ENCODE peak calls at places on chromosomes 7 and 10, in seven cellular contexts. I is A549, K is H1, M is esophagus muscularis mucosa, A is lower leg skin, Y is transverse colon, W is Peyer's patch. B is an unnamed sample.

GRCh38 chr10:124744688-124745055 is 494 bp upstream of the FAM53B start:
- DNase-seq in I (peak), K (no peak), M (no peak), A (no peak), Y (no peak), W (no peak), B (no peak)

GRCh38 chr7:20075992-20076813 is 141.0 kb downstream of the MACC1 start:
- DNase-seq in I (no peak), K (no peak), M (no peak), A (no peak), Y (no peak), W (no peak), B (no peak)

GRCh38 chr10:600234-600633 is 89.2 kb downstream of the DIP2C start:
- DNase-seq in I (no peak), K (no peak), M (no peak), A (peak), Y (no peak), W (no peak), B (no peak)

GRCh38 chr7:149196705-149197171 is 1.4 kb downstream of the ZNF282 start:
- DNase-seq in I (peak), K (no peak), M (no peak), A (no peak), Y (peak), W (no peak), B (peak)

GRCh38 chr10:200405-200804 is 65.2 kb downstream of the ZMYND11 start:
- DNase-seq in I (no peak), K (no peak), M (no peak), A (no peak), Y (no peak), W (no peak), B (no peak)

GRCh38 chr10:102580230-102580629 is 64.0 kb upstream of the TRIM8 start:
- DNase-seq in I (no peak), K (no peak), M (no peak), A (no peak), Y (no peak), W (no peak), B (no peak)

GRCh38 chr7:19815546-19815945 is 42.1 kb upstream of the TMEM196 start:
- DNase-seq in I (no peak), K (no peak), M (no peak), A (no peak), Y (no peak), W (no peak), B (no peak)

GRCh38 chr10:28996947-28997551 is 291.8 kb upstream of the LYZL1 start:
- DNase-seq in I (no peak), K (no peak), M (no peak), A (no peak), Y (no peak), W (no peak), B (no peak)

GRCh38 chr10:132826524-132827422 is 40.8 kb upstream of the NKX6-2 start:
- DNase-seq in I (no peak), K (no peak), M (no peak), A (peak), Y (no peak), W (peak), B (no peak)

GRCh38 chr10:101941871-101942270 is 98.3 kb upstream of the KCNIP2 start:
- DNase-seq in I (no peak), K (no peak), M (no peak), A (no peak), Y (no peak), W (no peak), B (no peak)

GRCh38 chr7:134696261-134696660 is 49.6 kb downstream of the BPGM start:
- DNase-seq in I (no peak), K (no peak), M (no peak), A (no peak), Y (no peak), W (no peak), B (no peak)

GRCh38 chr10:86687750-86688149 is 19.4 kb downstream of the LDB3 start:
- DNase-seq in I (no peak), K (no peak), M (no peak), A (no peak), Y (no peak), W (no peak), B (no peak)

GRCh38 chr7:99579956-99580777 is 17.9 kb upstream of the TMEM225B start:
- DNase-seq in I (no peak), K (peak), M (no peak), A (peak), Y (peak), W (peak), B (no peak)

GRCh38 chr10:36344240-36344639 is 702.1 kb upstream of the FZD8 start:
- DNase-seq in I (no peak), K (no peak), M (no peak), A (no peak), Y (no peak), W (no peak), B (no peak)

GRCh38 chr7:158166386-158167340 is 421.0 kb downstream of the PTPRN2 start:
- DNase-seq in I (no peak), K (no peak), M (no peak), A (no peak), Y (no peak), W (no peak), B (no peak)

GRCh38 chr10:8927705-8928104 is 873.2 kb downstream of the GATA3 start:
- DNase-seq in I (no peak), K (no peak), M (no peak), A (no peak), Y (no peak), W (no peak), B (no peak)

GRCh38 chr7:108239501-108240225 is 109.5 kb upstream of the LAMB4 start:
- DNase-seq in I (no peak), K (no peak), M (no peak), A (no peak), Y (no peak), W (no peak), B (no peak)

GRCh38 chr7:139340037-139340807 is 915 bp upstream of the FMC1 start:
- DNase-seq in I (peak), K (peak), M (peak), A (peak), Y (peak), W (peak), B (peak)

GRCh38 chr7:139340808-139341057 is 404 bp upstream of the FMC1 start:
- DNase-seq in I (no peak), K (no peak), M (no peak), A (no peak), Y (no peak), W (no peak), B (no peak)

GRCh38 chr7:139339698-139340036 is 1.5 kb upstream of the FMC1 start:
- DNase-seq in I (no peak), K (no peak), M (no peak), A (no peak), Y (no peak), W (no peak), B (no peak)

GRCh38 chr7:139341776-139342244 is 673 bp downstream of the FMC1 start:
- DNase-seq in I (peak), K (no peak), M (no peak), A (no peak), Y (no peak), W (no peak), B (no peak)

DNA sequence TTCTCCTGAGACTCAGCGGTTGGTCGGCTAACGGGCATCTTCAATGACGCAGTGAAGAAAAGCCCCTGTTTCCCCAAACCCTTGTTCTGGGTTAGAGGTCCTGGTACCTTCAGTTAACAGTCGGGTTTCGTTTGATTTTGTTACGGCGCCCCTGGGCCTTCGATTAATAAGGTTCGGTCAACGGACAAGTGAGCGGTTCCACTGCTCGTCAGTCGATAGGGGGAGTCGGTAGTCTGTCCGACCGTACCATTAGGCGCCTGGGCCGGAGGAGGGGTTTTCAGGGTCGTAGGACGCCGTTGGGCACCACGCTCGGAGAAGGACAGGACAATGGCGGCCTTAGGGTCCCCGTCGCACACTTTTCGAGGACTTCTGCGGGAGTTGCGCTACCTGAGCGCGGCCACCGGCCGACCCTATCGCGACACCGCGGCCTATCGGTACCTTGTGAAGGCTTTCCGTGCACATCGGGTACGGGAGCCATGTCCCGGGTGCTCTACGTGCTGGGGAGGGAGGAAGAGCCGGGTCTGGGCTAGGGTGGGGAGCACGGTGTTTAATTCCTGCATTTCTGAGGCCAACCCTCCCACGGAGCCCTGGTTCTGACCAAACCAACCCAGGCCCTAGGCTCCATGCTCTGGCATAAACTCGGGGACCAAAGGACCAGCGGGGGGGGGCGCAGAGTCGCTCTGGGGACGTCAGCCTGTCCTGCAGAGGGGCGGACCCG is at the start of gene FMC1:
- DNase-seq in I (peak), K (peak), M (peak), A (peak), Y (peak), W (peak), B (peak)
- TF ChIP-seq POLR2A in I (peak), K (peak), M (peak), A (peak), Y (peak), W (peak), B (peak)

GRCh38 chr10:5441106-5441505 is 28.7 kb downstream of the NET1 start:
- DNase-seq in I (no peak), K (no peak), M (no peak), A (no peak), Y (no peak), W (no peak), B (no peak)

GRCh38 chr10:5433182-5433581 is 20.8 kb downstream of the NET1 start:
- DNase-seq in I (no peak), K (no peak), M (no peak), A (no peak), Y (no peak), W (no peak), B (no peak)

GRCh38 chr10:5434017-5434753 is 21.8 kb downstream of the NET1 start:
- DNase-seq in I (peak), K (no peak), M (no peak), A (no peak), Y (no peak), W (no peak), B (no peak)

GRCh38 chr10:5440206-5440605 is 27.8 kb downstream of the NET1 start:
- DNase-seq in I (no peak), K (no peak), M (no peak), A (no peak), Y (no peak), W (no peak), B (no peak)

DNA sequence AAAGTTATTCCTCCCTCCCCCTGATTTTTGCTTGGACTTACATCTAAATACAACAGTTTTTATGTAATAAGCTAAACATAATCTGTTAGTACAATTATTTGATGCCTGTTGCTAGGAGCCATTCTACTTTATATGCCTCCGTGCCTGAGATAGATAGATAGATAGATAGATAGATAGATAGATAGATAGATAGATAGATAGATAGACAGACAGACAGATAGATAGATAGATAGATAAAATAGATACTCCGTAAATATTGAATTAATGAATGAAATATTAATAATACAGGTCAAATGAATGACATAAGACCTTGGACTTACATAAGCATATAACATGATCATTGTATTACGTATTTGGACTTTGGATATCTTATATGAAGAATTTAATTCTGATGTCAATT is 23.0 kb downstream of the NET1 start:
- DNase-seq in I (no peak), K (no peak), M (no peak), A (no peak), Y (no peak), W (no peak), B (no peak)
- TF ChIP-seq POLR2A in I (no peak), K (no peak), M (no peak), A (no peak), Y (no peak), W (no peak), B (no peak)

GRCh38 chr7:90958669-90959068 is 305.6 kb upstream of the FZD1 start:
- DNase-seq in I (no peak), K (no peak), M (no peak), A (no peak), Y (no peak), W (no peak), B (no peak)
- TF ChIP-seq POLR2A in I (no peak), K (no peak), M (no peak), A (no peak), Y (no peak), W (no peak), B (no peak)

DNA sequence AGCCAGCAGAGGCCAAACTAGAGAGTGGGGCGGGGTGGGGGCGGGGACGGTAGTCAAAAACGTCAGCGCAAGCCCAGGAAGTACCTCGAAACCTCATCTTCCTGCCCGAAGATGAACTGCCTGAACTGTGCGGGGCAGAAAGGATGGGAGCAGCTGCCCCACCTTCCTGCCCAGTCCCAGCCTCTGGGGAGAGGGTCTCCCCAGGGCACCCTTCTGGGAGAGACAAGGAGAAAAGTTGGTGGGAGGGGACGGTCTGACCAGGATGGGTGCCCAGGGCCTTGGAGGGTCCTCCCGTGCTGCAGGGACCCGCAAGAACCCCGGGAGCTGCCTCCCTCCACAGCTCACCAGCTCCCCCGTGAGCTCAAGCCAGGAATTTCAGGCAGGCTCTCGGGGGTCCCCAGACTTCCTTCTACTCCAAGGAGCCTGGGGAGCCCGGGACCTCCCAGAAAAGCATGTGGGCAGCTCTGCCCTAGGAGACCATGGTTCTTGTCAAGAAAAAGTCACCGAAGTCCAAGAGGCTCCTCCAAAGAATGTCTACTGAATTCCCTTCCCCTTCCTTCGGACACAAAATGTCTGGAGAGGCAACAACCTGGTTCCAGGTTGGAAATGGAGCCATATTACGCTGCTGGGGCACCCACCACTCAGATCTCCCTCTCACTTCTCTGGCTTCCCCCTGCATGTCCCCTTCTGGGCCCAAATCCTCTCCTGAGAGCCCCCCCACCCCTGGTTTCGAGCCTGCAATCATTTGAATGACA is 52.8 kb downstream of the RGS10 start:
- DNase-seq in I (peak), K (peak), M (no peak), A (no peak), Y (peak), W (peak), B (peak)
- TF ChIP-seq POLR2A in I (peak), K (no peak), M (no peak), A (no peak), Y (no peak), W (no peak), B (peak)

GRCh38 chr10:89242840-89243586 is 8.6 kb downstream of the LIPA start:
- DNase-seq in I (no peak), K (no peak), M (peak), A (no peak), Y (no peak), W (no peak), B (no peak)
- TF ChIP-seq POLR2A in I (no peak), K (no peak), M (no peak), A (no peak), Y (no peak), W (no peak), B (no peak)

GRCh38 chr7:30285531-30286284 is 1.3 kb downstream of the ZNRF2 start:
- DNase-seq in I (no peak), K (peak), M (no peak), A (peak), Y (peak), W (peak), B (peak)

GRCh38 chr7:30286749-30287148 is 2.4 kb downstream of the ZNRF2 start:
- DNase-seq in I (no peak), K (no peak), M (no peak), A (no peak), Y (no peak), W (no peak), B (no peak)

GRCh38 chr7:30282735-30283134 is 1.7 kb upstream of the ZNRF2 start:
- DNase-seq in I (no peak), K (no peak), M (no peak), A (no peak), Y (no peak), W (no peak), B (no peak)

GRCh38 chr7:30285067-30285530 is 702 bp downstream of the ZNRF2 start:
- DNase-seq in I (no peak), K (no peak), M (no peak), A (no peak), Y (peak), W (peak), B (peak)

DNA sequence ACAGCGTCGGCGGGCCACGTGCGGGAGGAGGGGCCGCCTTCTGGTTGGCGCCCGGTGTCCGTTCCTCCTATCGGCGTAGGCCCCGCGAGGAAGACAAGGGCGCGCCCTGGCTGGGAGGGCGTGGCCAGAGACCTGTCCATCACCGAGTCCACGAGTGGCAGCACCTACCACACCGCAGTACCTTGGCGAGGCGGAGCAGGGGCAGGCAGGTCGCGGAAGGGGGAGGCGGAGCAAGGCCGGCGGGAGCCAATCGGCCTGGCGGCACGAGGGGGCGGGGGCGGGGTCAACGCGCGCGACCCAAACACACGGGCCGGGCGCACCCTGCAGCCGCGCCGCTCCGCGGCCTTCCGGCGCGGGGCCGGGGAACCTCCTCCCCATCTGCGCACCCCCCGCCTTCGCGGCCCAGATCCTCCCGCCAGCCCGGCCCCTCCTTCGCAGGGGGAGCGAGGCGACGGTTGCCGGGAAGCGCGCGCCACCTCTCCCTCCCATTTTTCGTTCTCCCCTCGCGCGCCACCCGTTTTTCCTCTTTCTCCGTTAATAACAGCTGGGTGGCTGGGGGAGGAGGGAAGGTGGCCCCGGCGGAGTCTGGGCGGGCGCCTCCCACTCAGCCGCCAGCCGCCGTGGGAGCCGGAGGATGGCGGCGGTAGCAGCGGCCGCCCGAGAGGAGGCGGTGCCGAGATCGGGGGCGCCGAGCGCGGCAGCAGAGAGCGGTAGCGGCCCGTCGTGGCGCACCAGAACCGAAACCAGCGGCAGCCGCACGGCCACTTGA is at the start of gene ZNRF2:
- DNase-seq in I (peak), K (peak), M (peak), A (peak), Y (peak), W (peak), B (peak)
- TF ChIP-seq POLR2A in I (peak), K (peak), M (peak), A (peak), Y (peak), W (peak), B (peak)

GRCh38 chr7:23419845-23420244 is 50.4 kb downstream of the IGF2BP3 start:
- DNase-seq in I (no peak), K (no peak), M (no peak), A (no peak), Y (no peak), W (no peak), B (no peak)

GRCh38 chr7:23415198-23415597 is 55.1 kb downstream of the IGF2BP3 start:
- DNase-seq in I (no peak), K (no peak), M (no peak), A (no peak), Y (no peak), W (no peak), B (no peak)

GRCh38 chr7:23419160-23419559 is 51.1 kb downstream of the IGF2BP3 start:
- DNase-seq in I (no peak), K (no peak), M (no peak), A (no peak), Y (no peak), W (no peak), B (no peak)

GRCh38 chr7:23422384-23422783 is 47.9 kb downstream of the IGF2BP3 start:
- DNase-seq in I (no peak), K (no peak), M (no peak), A (no peak), Y (no peak), W (no peak), B (no peak)

DNA sequence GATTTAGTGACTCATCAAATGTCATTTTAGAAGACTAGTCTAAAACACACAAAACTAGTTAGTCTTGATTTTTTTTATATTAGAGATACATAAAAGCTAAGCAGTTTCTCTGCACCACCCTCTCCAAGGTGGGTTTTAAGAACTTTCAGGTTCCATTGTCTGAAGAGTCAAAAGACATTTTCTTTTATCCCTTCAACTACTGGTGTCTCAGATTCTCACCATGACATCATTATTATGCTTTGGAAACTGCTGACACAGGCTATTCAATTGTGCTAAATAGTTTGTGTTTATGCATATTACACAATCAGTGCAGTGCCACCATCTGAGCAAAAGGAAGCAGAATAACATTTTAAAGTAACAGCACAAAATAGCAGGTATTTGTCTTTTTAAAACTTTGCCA is 52.2 kb downstream of the IGF2BP3 start:
- DNase-seq in I (no peak), K (no peak), M (no peak), A (no peak), Y (no peak), W (no peak), B (no peak)
- TF ChIP-seq POLR2A in I (no peak), K (no peak), M (no peak), A (no peak), Y (no peak), W (no peak), B (no peak)

B was measured in H54.